ENCODE peak calls at places on chromosomes 4 and X, in four cellular contexts. V, D, G and S are unnamed samples.

GRCh38 chr4:4507403-4507802 is 34.4 kb downstream of the STX18 start:
- DNase-seq in V (no peak), D (no peak), G (no peak), S (no peak)

GRCh38 chr4:54384563-54384962 is 155.5 kb downstream of the PDGFRA start:
- DNase-seq in V (peak), D (peak), G (peak), S (peak)

GRCh38 chrX:15114865-15115566 is 154.9 kb downstream of the ASB9 start:
- DNase-seq in V (no peak), D (no peak), G (no peak), S (no peak)

GRCh38 chr4:56217383-56217890 is 169.9 kb downstream of the AASDH start:
- DNase-seq in V (no peak), D (no peak), G (no peak), S (no peak)

GRCh38 chrX:49166914-49167739 is 4.6 kb downstream of the MAGIX start:
- DNase-seq in V (peak), D (peak), G (peak), S (peak)

GRCh38 chr4:112978691-112979472 is 70.6 kb upstream of the ANK2 start:
- DNase-seq in V (peak), D (peak), G (no peak), S (peak)

GRCh38 chr4:122309988-122310626 is 68.7 kb upstream of the ADAD1 start:
- DNase-seq in V (peak), D (no peak), G (peak), S (peak)

GRCh38 chrX:530726-531610 is 99.6 kb upstream of the SHOX start:
- DNase-seq in V (no peak), D (no peak), G (no peak), S (no peak)

GRCh38 chr4:158578476-158578875 is 56.8 kb downstream of the RXFP1 start:
- DNase-seq in V (peak), D (no peak), G (peak), S (peak)

GRCh38 chrX:107610667-107611066 is 17.6 kb upstream of the PRPS1 start:
- DNase-seq in V (peak), D (no peak), G (no peak), S (no peak)

GRCh38 chr4:184328022-184328736 is 110.5 kb upstream of the ENPP6 start:
- DNase-seq in V (no peak), D (no peak), G (no peak), S (no peak)

GRCh38 chr4:56861365-56861764 is 39.9 kb upstream of the SPINK2 start:
- DNase-seq in V (peak), D (no peak), G (peak), S (no peak)

GRCh38 chr4:176818531-176818930 is 25.8 kb upstream of the VEGFC start:
- DNase-seq in V (peak), D (no peak), G (no peak), S (no peak)

GRCh38 chr4:11182586-11183357 is 245.9 kb downstream of the HS3ST1 start:
- DNase-seq in V (peak), D (no peak), G (no peak), S (peak)

GRCh38 chr4:121951570-121952110 is at the start of gene TRPC3:
- DNase-seq in V (peak), D (no peak), G (peak), S (peak)

GRCh38 chr4:108130955-108131354 is 37.8 kb downstream of the LEF1 start:
- DNase-seq in V (no peak), D (no peak), G (no peak), S (no peak)

GRCh38 chr4:159048166-159048886 is 54.6 kb upstream of the RAPGEF2 start:
- DNase-seq in V (peak), D (no peak), G (peak), S (peak)

GRCh38 chrX:136210243-136210642 is 41.0 kb downstream of the MAP7D3 start:
- DNase-seq in V (no peak), D (no peak), G (peak), S (no peak)

GRCh38 chr4:75678965-75679364 is 5.8 kb upstream of the G3BP2 start:
- DNase-seq in V (no peak), D (no peak), G (no peak), S (no peak)

GRCh38 chr4:3464349-3464905 is 1.3 kb downstream of the DOK7 start:
- DNase-seq in V (no peak), D (no peak), G (no peak), S (no peak)

GRCh38 chr4:185108669-185109068 is 34.4 kb upstream of the SLC25A4 start:
- DNase-seq in V (no peak), D (no peak), G (no peak), S (no peak)

GRCh38 chr4:19236473-19236872 is 1015.2 kb upstream of the SLIT2 start:
- DNase-seq in V (no peak), D (no peak), G (no peak), S (no peak)

GRCh38 chrX:108270280-108270679 is 167.9 kb downstream of the COL4A6 start:
- DNase-seq in V (no peak), D (no peak), G (no peak), S (no peak)

GRCh38 chrX:17967888-17968287 is 106.8 kb upstream of the RAI2 start:
- DNase-seq in V (no peak), D (no peak), G (no peak), S (no peak)

GRCh38 chrX:105527759-105528158 is 294.6 kb upstream of the NRK start:
- DNase-seq in V (no peak), D (no peak), G (peak), S (no peak)

GRCh38 chr4:163193717-163194116 is 27.0 kb upstream of the NAF1 start:
- DNase-seq in V (no peak), D (no peak), G (no peak), S (no peak)

GRCh38 chr4:64407000-64407399 is 2.2 kb downstream of the TECRL start:
- DNase-seq in V (no peak), D (no peak), G (no peak), S (no peak)

GRCh38 chr4:151169223-151169622 is 69.8 kb downstream of the RPS3A start:
- DNase-seq in V (peak), D (peak), G (peak), S (peak)

GRCh38 chr4:2847297-2847871 is 3.7 kb downstream of the ADD1 start:
- DNase-seq in V (no peak), D (no peak), G (no peak), S (no peak)

GRCh38 chr4:186887211-186887785 is 163.6 kb upstream of the FAT1 start:
- DNase-seq in V (no peak), D (no peak), G (no peak), S (no peak)

GRCh38 chr4:121927948-121928347 is 23.9 kb downstream of the TRPC3 start:
- DNase-seq in V (no peak), D (no peak), G (no peak), S (no peak)

GRCh38 chrX:19849433-19850190 is 37.8 kb downstream of the SH3KBP1 start:
- DNase-seq in V (peak), D (no peak), G (peak), S (no peak)

GRCh38 chrX:130645955-130646583 is 244.3 kb downstream of the RBMX2 start:
- DNase-seq in V (no peak), D (no peak), G (no peak), S (no peak)

GRCh38 chrX:147180886-147181285 is 366.3 kb upstream of the CXorf51A start:
- DNase-seq in V (no peak), D (no peak), G (no peak), S (no peak)

GRCh38 chr4:105710678-105711077 is 2.1 kb downstream of the GSTCD start:
- DNase-seq in V (no peak), D (no peak), G (no peak), S (no peak)

GRCh38 chr4:39514888-39515401 is 12.3 kb downstream of the UGDH start:
- DNase-seq in V (peak), D (no peak), G (no peak), S (peak)

DNA sequence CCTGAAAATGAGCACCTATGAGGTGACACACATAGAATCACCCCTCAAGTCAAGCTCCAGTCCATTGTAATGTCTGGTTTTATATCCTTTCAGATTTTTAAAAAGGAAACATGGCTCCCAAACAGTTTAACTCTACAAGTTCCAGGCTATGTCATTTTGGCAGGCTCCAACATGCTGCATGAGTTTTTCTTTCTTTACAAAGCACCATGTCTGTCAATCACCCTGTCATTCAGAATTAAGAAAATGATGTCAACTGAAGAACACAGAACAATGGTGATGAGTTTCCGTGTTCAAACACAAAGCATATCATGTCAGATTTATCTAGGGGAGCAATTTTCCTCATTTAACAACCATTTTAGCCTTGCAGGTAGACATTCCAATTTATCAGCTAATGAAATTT is 106.5 kb downstream of the AMMECR1 start:
- DNase-seq in V (no peak), D (no peak), G (no peak), S (no peak)
- TF ChIP-seq CTCF in V (no peak), D (no peak), G (no peak), S (no peak)

GRCh38 chrX:52015794-52016193 is 53.2 kb downstream of the MAGED4B start:
- DNase-seq in V (no peak), D (no peak), G (no peak), S (no peak)
- H3K4me3 ChIP-seq in V (no peak), D (no peak), G (no peak), S (no peak)

GRCh38 chrX:51461053-51462050 is 35.0 kb downstream of the NUDT11 start:
- DNase-seq in V (peak), D (no peak), G (peak), S (peak)

GRCh38 chrX:51456814-51457213 is 39.6 kb downstream of the NUDT11 start:
- DNase-seq in V (no peak), D (no peak), G (peak), S (peak)

GRCh38 chrX:51463322-51463721 is 33.1 kb downstream of the NUDT11 start:
- DNase-seq in V (no peak), D (no peak), G (no peak), S (no peak)

GRCh38 chrX:51456246-51456645 is 40.1 kb downstream of the NUDT11 start:
- DNase-seq in V (no peak), D (no peak), G (no peak), S (no peak)

GRCh38 chrX:51459125-51459524 is 37.3 kb downstream of the NUDT11 start:
- DNase-seq in V (peak), D (no peak), G (peak), S (peak)
- TF ChIP-seq CTCF in V (peak), D (peak), G (peak), S (peak)

GRCh38 chr4:128056396-128056795 is 4.7 kb upstream of the LARP1B start:
- DNase-seq in V (no peak), D (no peak), G (no peak), S (no peak)

GRCh38 chr4:128060130-128060619 is 937 bp upstream of the LARP1B start:
- DNase-seq in V (peak), D (no peak), G (peak), S (peak)

GRCh38 chr4:128060620-128061565 is at the start of gene LARP1B:
- DNase-seq in V (peak), D (peak), G (peak), S (peak)

DNA sequence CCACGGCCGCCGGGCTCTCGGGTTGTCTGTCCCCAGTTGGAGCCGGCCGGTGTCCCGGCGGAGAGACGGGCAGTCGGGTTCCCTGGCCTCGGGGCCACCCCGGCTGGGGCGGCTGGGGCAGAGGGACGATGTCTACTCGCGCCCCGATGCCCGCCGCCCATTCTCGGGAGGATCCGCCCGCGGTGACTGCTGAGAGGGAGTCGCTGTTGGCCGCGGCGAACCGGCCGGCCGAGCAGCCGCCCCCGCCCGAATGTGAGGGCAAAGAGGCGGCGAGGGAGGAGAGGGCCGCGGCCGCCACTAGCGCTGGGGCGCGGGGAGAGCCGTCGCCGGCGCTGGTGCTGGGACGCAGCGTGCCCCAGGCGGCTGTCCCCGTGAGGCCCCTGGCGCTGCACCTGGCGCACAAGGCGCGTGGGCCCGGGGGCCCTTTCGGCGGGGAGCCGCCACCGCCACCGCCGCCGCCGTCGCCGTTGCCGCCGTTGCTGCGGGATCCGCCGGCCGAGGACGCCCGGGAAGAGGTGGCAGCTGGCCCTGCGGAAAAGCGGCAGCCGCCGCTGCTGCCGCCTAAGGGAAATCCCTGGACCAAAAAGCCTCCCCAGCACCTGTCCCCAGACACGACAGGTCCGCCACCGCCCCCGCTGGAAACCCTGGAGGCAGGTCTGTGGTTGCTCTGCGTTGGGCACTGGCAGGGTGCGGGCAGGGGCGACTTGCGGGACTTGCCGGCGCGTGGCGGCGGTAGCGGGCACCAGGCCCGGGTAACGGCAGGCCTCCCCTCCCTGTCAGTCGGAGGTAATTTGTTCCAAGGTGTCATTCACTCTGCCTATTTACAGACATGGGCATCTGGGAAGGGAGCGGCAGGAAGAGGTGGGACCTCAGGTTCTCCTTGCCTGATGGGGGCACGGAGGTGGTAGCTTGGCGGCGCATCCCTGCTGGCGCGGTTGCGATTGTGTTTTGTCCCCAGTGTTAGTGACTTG is 739 bp downstream of the LARP1B start:
- DNase-seq in V (peak), D (no peak), G (peak), S (peak)
- H3K4me3 ChIP-seq in V (peak), D (peak), G (peak), S (peak)